ENCODE peak calls at places on chromosomes 11 and 22, in eight cellular contexts. X is Peyer's patch, C is esophagus squamous epithelium, I is A549, H is tibial nerve, V is mucosa of descending colon, L is keratinocyte, B is GM23248. J is an unnamed sample. For H3K4me1, the result is how much of the 10 kb centered on the place peaks cover.

GRCh38 chr22:30717331-30717921 is 22.8 kb downstream of the OSBP2 start:
- DNase-seq in X (no peak), C (no peak), I (peak), H (no peak), V (no peak), L (no peak), B (peak), J (no peak)

GRCh38 chr11:130389315-130389935 is 39.0 kb downstream of the ADAMTS8 start:
- DNase-seq in X (peak), C (no peak), I (no peak), H (no peak), V (peak), L (no peak), B (no peak), J (no peak)

GRCh38 chr11:112321521-112322172 is 61.0 kb upstream of the PLET1 start:
- DNase-seq in X (peak), C (no peak), I (peak), H (no peak), V (peak), L (peak), B (peak), J (no peak)

GRCh38 chr11:125175896-125176575 is 11.5 kb downstream of the PKNOX2 start:
- DNase-seq in X (no peak), C (no peak), I (no peak), H (no peak), V (no peak), L (no peak), B (no peak), J (no peak)

GRCh38 chr11:68014157-68014965 is 4.2 kb downstream of the ALDH3B1 start:
- DNase-seq in X (peak), C (no peak), I (peak), H (peak), V (peak), L (no peak), B (peak), J (no peak)

GRCh38 chr22:42932857-42933782 is 76.0 kb upstream of the ARFGAP3 start:
- DNase-seq in X (peak), C (no peak), I (no peak), H (peak), V (no peak), L (no peak), B (peak), J (no peak)

GRCh38 chr11:61495801-61496601 is 12.5 kb upstream of the LRRC10B start:
- DNase-seq in X (no peak), C (no peak), I (no peak), H (no peak), V (no peak), L (no peak), B (no peak), J (no peak)

GRCh38 chr11:45924927-45925326 is 2.5 kb downstream of the LARGE2 start:
- DNase-seq in X (peak), C (no peak), I (no peak), H (no peak), V (no peak), L (no peak), B (no peak), J (no peak)

GRCh38 chr22:42439821-42440674 is 7.8 kb upstream of the NFAM1 start:
- DNase-seq in X (peak), C (no peak), I (no peak), H (peak), V (no peak), L (no peak), B (peak), J (no peak)

GRCh38 chr22:47012589-47013365 is 250.3 kb downstream of the TBC1D22A start:
- DNase-seq in X (no peak), C (no peak), I (no peak), H (no peak), V (no peak), L (no peak), B (peak), J (no peak)

GRCh38 chr11:134531331-134532135 is 119.5 kb upstream of the B3GAT1 start:
- DNase-seq in X (peak), C (no peak), I (no peak), H (no peak), V (no peak), L (no peak), B (no peak), J (no peak)

GRCh38 chr11:121521145-121522042 is 68.6 kb upstream of the SORL1-AS1 start:
- DNase-seq in X (no peak), C (no peak), I (no peak), H (no peak), V (no peak), L (no peak), B (peak), J (no peak)

GRCh38 chr11:101176381-101176780 is 46.8 kb upstream of the PGR start:
- DNase-seq in X (no peak), C (no peak), I (no peak), H (no peak), V (no peak), L (no peak), B (no peak), J (no peak)

GRCh38 chr11:59247535-59248227 is 35.0 kb upstream of the MPEG1 start:
- DNase-seq in X (no peak), C (no peak), I (peak), H (peak), V (no peak), L (no peak), B (peak), J (no peak)

GRCh38 chr11:27218498-27219038 is 144.4 kb downstream of the CCDC34 start:
- DNase-seq in X (no peak), C (no peak), I (peak), H (no peak), V (no peak), L (no peak), B (peak), J (no peak)

GRCh38 chr11:75288846-75289760 is 48.5 kb downstream of the TPBGL start:
- DNase-seq in X (no peak), C (no peak), I (no peak), H (no peak), V (no peak), L (no peak), B (peak), J (no peak)

GRCh38 chr11:76270387-76270786 is 64.1 kb upstream of the WNT11 start:
- DNase-seq in X (no peak), C (no peak), I (no peak), H (peak), V (no peak), L (no peak), B (no peak), J (no peak)

GRCh38 chr11:6132431-6132830 is 24.9 kb downstream of the OR56B4 start:
- DNase-seq in X (no peak), C (no peak), I (no peak), H (no peak), V (no peak), L (no peak), B (no peak), J (no peak)

GRCh38 chr11:117210620-117211019 is 11.4 kb downstream of the TAGLN start:
- DNase-seq in X (no peak), C (no peak), I (no peak), H (no peak), V (no peak), L (no peak), B (no peak), J (no peak)

GRCh38 chr22:36411589-36412258 is 24.0 kb upstream of the MYH9 start:
- DNase-seq in X (peak), C (no peak), I (no peak), H (no peak), V (no peak), L (no peak), B (no peak), J (no peak)

GRCh38 chr11:116384407-116384806 is 388.4 kb downstream of the BUD13 start:
- DNase-seq in X (no peak), C (no peak), I (no peak), H (no peak), V (no peak), L (no peak), B (no peak), J (no peak)

GRCh38 chr11:14971865-14972580 is at the start of gene CALCA:
- DNase-seq in X (no peak), C (no peak), I (no peak), H (no peak), V (peak), L (no peak), B (peak), J (no peak)

GRCh38 chr22:42418811-42419243 is 13.4 kb downstream of the NFAM1 start:
- DNase-seq in X (no peak), C (no peak), I (no peak), H (no peak), V (no peak), L (no peak), B (peak), J (no peak)

GRCh38 chr22:38218661-38219331 is 17.0 kb downstream of the MAFF start:
- DNase-seq in X (peak), C (no peak), I (peak), H (no peak), V (peak), L (peak), B (peak), J (peak)

GRCh38 chr11:84720706-84721402 is 906.3 kb downstream of the DLG2 start:
- DNase-seq in X (no peak), C (no peak), I (no peak), H (peak), V (peak), L (no peak), B (peak), J (no peak)

GRCh38 chr11:112581747-112582146 is 321.1 kb upstream of the PLET1 start:
- DNase-seq in X (no peak), C (no peak), I (no peak), H (no peak), V (no peak), L (no peak), B (no peak), J (no peak)

GRCh38 chr11:6345356-6345755 is 25.1 kb upstream of the CAVIN3 start:
- DNase-seq in X (no peak), C (no peak), I (no peak), H (no peak), V (no peak), L (no peak), B (peak), J (no peak)

GRCh38 chr22:23754980-23755636 is 883 bp upstream of the VPREB3 start:
- DNase-seq in X (no peak), C (no peak), I (no peak), H (no peak), V (no peak), L (no peak), B (peak), J (no peak)

GRCh38 chr11:85277693-85278092 is 349.5 kb downstream of the DLG2 start:
- DNase-seq in X (no peak), C (no peak), I (no peak), H (no peak), V (no peak), L (no peak), B (no peak), J (no peak)

GRCh38 chr11:67630230-67630942 is 649 bp upstream of the NUDT8 start:
- DNase-seq in X (peak), C (peak), I (peak), H (peak), V (peak), L (peak), B (peak), J (peak)

GRCh38 chr11:60118333-60118732 is 29.9 kb downstream of the MS4A2 start:
- DNase-seq in X (no peak), C (no peak), I (no peak), H (no peak), V (no peak), L (no peak), B (no peak), J (no peak)

GRCh38 chr22:33328789-33329296 is 270.7 kb upstream of the SYN3 start:
- DNase-seq in X (no peak), C (no peak), I (peak), H (no peak), V (no peak), L (peak), B (peak), J (no peak)

GRCh38 chr11:68798221-68798813 is 43.4 kb downstream of the CPT1A start:
- DNase-seq in X (peak), C (no peak), I (no peak), H (peak), V (no peak), L (no peak), B (peak), J (no peak)

GRCh38 chr11:74380746-74381439 is 17.3 kb downstream of the PGM2L1 start:
- DNase-seq in X (no peak), C (no peak), I (peak), H (no peak), V (peak), L (no peak), B (no peak), J (no peak)

GRCh38 chr11:114131366-114131963 is 72.0 kb downstream of the ZBTB16 start:
- DNase-seq in X (no peak), C (no peak), I (no peak), H (no peak), V (no peak), L (no peak), B (no peak), J (no peak)

GRCh38 chr22:38021201-38021600 is 36.0 kb upstream of the PICK1 start:
- DNase-seq in X (no peak), C (no peak), I (no peak), H (no peak), V (no peak), L (no peak), B (no peak), J (no peak)

GRCh38 chr11:18522388-18522787 is 4.4 kb downstream of the TSG101 start:
- DNase-seq in X (no peak), C (no peak), I (peak), H (no peak), V (no peak), L (no peak), B (peak), J (no peak)

DNA sequence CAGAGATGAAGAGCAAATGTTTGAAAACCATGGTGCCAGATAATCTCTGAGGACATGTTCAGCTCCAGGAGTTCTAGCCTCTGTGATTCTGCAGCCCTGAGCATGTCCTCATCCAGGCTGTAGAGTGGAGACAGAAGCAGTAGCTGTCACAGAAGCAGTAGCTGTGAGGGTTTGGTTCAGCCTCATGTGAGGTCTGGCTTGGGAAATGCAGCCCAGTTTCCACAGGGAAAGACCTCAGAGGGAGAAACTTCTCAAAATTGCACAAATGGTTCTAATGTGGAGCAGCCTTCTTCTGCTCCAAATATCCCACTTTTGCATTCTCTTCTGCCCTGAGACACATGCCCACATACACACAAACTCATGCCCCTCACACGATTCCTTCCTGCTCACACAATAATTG is 48.4 kb downstream of the DBX1 start:
- DNase-seq in X (no peak), C (no peak), I (no peak), H (no peak), V (no peak), L (no peak), B (peak), J (no peak)
- H3K4me1 ChIP-seq in X (under half), C (under half), I (under half), H (under half), V (under half), L (under half), B (under half), J (under half)

DNA sequence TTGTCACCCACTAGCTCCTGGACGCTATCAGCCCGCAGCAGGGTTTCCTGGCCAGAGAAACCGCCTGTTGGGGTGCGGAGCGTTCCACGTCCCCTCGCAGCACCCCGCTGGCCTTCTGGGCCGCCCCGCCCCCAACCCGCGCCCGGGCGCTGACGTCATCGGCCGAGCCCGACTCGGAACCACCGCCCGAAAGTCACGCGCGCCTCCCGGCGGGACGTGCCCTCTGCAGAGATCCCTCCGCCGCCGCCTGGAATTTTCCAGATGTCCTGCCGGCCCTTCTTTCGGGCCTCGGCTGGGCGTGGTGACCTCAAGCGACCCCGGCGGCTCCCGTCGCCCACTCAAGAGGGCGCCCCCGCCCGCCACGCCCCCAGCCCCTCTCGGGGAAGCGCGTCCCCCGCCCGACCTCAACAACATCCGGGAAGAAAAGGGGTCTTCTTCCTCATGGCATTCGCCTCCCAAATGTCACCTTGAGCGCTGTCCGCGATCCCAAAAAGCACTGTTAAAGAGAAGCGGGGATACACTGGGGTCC is 430 bp upstream of the NEAT1 start:
- DNase-seq in X (peak), C (peak), I (peak), H (peak), V (peak), L (no peak), B (peak), J (peak)
- H3K4me1 ChIP-seq in X (under half), C (under half), I (under half), H (under half), V (under half), L (half or more), B (under half), J (under half)

GRCh38 chr11:119880143-119880542 is 151.1 kb upstream of the NECTIN1 start:
- DNase-seq in X (no peak), C (no peak), I (no peak), H (no peak), V (no peak), L (no peak), B (no peak), J (no peak)
- H3K4me1 ChIP-seq in X (under half), C (under half), I (under half), H (under half), V (under half), L (under half), B (under half), J (under half)

DNA sequence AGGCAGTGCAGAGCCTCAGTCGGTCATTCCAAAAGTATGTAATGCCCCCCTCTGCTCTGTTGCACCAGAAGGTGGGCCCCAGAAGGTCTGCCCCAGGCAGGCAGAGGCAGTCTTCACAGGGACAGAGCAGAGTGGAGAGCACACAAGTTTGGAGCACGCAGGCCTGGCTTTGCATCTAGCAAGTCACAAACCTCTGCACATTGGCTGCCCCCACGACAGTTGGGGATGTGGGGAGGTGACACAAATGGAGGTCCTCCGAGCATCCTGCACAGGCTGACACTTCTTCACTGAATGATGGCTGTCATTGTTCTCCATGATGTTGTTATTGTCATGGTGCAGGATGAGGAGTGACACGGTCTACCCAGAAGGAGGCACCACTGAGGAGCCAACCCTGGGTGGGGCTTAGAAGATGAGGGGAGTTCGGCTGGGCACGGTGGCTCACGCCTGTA is 11.9 kb downstream of the TOM1 start:
- DNase-seq in X (peak), C (no peak), I (no peak), H (no peak), V (no peak), L (no peak), B (no peak), J (no peak)
- H3K4me1 ChIP-seq in X (under half), C (half or more), I (under half), H (half or more), V (half or more), L (under half), B (under half), J (under half)

GRCh38 chr22:45228401-45228754 is 12.3 kb downstream of the KIAA0930 start:
- DNase-seq in X (no peak), C (no peak), I (no peak), H (no peak), V (no peak), L (no peak), B (no peak), J (no peak)

GRCh38 chr22:45229181-45229580 is 11.5 kb downstream of the KIAA0930 start:
- DNase-seq in X (no peak), C (no peak), I (no peak), H (no peak), V (no peak), L (no peak), B (no peak), J (no peak)

GRCh38 chr22:45226681-45227186 is 14.0 kb downstream of the KIAA0930 start:
- DNase-seq in X (no peak), C (no peak), I (no peak), H (no peak), V (peak), L (no peak), B (peak), J (no peak)

GRCh38 chr22:45225732-45226560 is 14.7 kb downstream of the KIAA0930 start:
- DNase-seq in X (peak), C (no peak), I (no peak), H (peak), V (no peak), L (no peak), B (peak), J (no peak)

GRCh38 chr22:45227645-45228400 is 12.9 kb downstream of the KIAA0930 start:
- DNase-seq in X (no peak), C (no peak), I (no peak), H (no peak), V (peak), L (no peak), B (no peak), J (no peak)
- H3K4me1 ChIP-seq in X (under half), C (under half), I (under half), H (half or more), V (under half), L (under half), B (under half), J (under half)